ENCODE peak calls at places on chromosome 7, in seven cellular contexts. J is colonic mucosa; A is AG04450; F is CD4-positive, alpha-beta memory T cell; V is lower lobe of right lung; B is effector memory CD4-positive, alpha-beta T cell; X is CD4-positive, CD25-positive, alpha-beta regulatory T cell. N is an unnamed sample.

GRCh38 chr7:98346515-98347069 is 54.3 kb downstream of the BAIAP2L1 start:
- DNase-seq in J (no peak), A (no peak), F (no peak), V (no peak), B (no peak), X (no peak), N (no peak)

GRCh38 chr7:155371331-155371883 is 73.7 kb downstream of the INSIG1 start:
- DNase-seq in J (no peak), A (no peak), F (no peak), V (peak), B (no peak), X (no peak), N (no peak)

GRCh38 chr7:149253665-149254064 is 8.3 kb upstream of the ZNF783 start:
- DNase-seq in J (no peak), A (no peak), F (no peak), V (no peak), B (no peak), X (no peak), N (no peak)

GRCh38 chr7:157523766-157524421 is 187.1 kb downstream of the DNAJB6 start:
- DNase-seq in J (no peak), A (no peak), F (no peak), V (no peak), B (no peak), X (no peak), N (no peak)

GRCh38 chr7:122864016-122864415 is 22.2 kb downstream of the CADPS2 start:
- DNase-seq in J (no peak), A (no peak), F (no peak), V (no peak), B (no peak), X (no peak), N (no peak)

GRCh38 chr7:7719235-7719634 is 828 bp upstream of the RPA3 start:
- DNase-seq in J (peak), A (peak), F (peak), V (no peak), B (no peak), X (peak), N (peak)

GRCh38 chr7:104130726-104131125 is 77.1 kb downstream of the ORC5 start:
- DNase-seq in J (no peak), A (no peak), F (no peak), V (no peak), B (no peak), X (no peak), N (no peak)

GRCh38 chr7:47458057-47458456 is 123.9 kb downstream of the TNS3 start:
- DNase-seq in J (no peak), A (peak), F (no peak), V (peak), B (no peak), X (no peak), N (no peak)

GRCh38 chr7:6590645-6591110 is 857 bp downstream of the INTS15 start:
- DNase-seq in J (no peak), A (no peak), F (no peak), V (no peak), B (no peak), X (no peak), N (peak)

GRCh38 chr7:26171601-26172000 is 19.6 kb downstream of the NFE2L3 start:
- DNase-seq in J (no peak), A (no peak), F (no peak), V (no peak), B (no peak), X (no peak), N (no peak)

GRCh38 chr7:138170959-138171703 is 94.9 kb downstream of the AKR1D1 start:
- DNase-seq in J (no peak), A (no peak), F (no peak), V (no peak), B (no peak), X (no peak), N (no peak)

DNA sequence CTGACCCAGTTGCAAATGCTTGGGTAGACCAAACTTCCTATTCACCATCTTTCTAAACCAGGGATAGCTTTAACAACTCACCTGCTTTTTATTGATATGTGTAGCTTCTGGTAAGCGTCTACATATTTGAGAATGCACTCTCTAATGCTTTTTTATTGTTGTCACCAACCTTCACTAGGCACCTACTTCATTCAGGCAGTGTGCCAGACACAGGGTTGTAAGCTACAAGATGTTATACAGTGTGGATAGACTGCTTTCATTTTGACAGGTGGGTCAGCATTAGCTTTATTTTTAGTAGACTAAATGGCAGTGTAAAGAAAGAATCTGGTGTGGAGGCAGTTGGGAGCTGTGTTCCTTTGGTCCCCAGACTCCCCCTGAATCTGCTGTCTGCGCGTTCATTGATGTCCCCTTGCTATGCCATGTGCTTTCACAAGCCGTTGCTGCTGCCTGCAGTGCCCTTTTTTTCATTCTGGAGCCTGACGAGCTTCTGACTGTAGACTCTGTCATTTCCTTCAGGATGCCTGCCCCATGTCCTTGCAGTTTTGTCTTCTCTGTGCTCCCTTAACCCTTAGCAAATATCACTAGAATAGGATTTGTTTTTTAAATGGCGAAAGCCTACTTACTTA is 32.1 kb downstream of the NRF1 start:
- DNase-seq in J (no peak), A (no peak), F (no peak), V (no peak), B (no peak), X (no peak), N (no peak)
- H3K4me3 ChIP-seq in J (no peak), A (no peak), F (no peak), V (no peak), B (no peak), X (no peak), N (no peak)

DNA sequence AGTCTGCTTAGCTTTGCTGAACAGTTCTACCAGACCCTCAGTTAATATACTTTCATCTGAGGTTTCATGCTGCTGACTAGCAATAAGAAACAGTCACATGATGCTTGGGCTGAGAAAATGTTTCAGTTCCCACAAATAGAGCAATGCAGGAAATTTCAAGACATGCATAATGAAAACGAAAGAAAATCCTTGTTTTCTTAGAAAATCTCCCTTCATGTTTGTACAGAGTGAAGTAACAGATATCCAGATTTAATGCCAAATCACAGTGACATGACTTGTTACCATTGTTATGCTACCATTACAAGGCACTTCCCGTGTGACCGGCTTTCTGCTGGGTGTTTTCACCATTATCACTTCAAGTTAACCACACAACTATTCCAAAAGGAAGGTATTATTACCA is 121.7 kb downstream of the DOCK4 start:
- DNase-seq in J (no peak), A (no peak), F (no peak), V (peak), B (no peak), X (no peak), N (no peak)
- H3K27ac ChIP-seq in J (no peak), A (no peak), F (no peak), V (peak), B (no peak), X (no peak), N (no peak)

GRCh38 chr7:18498327-18498726 is 2.8 kb downstream of the HDAC9 start:
- DNase-seq in J (no peak), A (no peak), F (no peak), V (no peak), B (no peak), X (no peak), N (no peak)
- H3K4me3 ChIP-seq in J (no peak), A (no peak), F (no peak), V (no peak), B (no peak), X (peak), N (no peak)

GRCh38 chr7:78736548-78736947 is 716.9 kb downstream of the MAGI2 start:
- DNase-seq in J (no peak), A (no peak), F (no peak), V (no peak), B (no peak), X (no peak), N (no peak)
- H3K27ac ChIP-seq in J (no peak), A (no peak), F (no peak), V (no peak), B (no peak), X (no peak), N (no peak)

N was measured in small intestine.